ENCODE peak calls at places on chromosome 4, in six cellular contexts. P is NCI-H1694; J is stimulated activated CD8-positive, alpha-beta memory T cell treated with anti-CD3 and anti-CD28 coated beads, Interleukin-4, amount 100 ng/mL, for 24 hours; I is fibroblast of lung; E is lower lobe of right lung; M is T-helper 2 cell. T is an unnamed sample.

GRCh38 chr4:143773998-143774898 is 73.8 kb upstream of the FREM3 start:
- DNase-seq in P (peak; percentile 8), E (peak; percentile 49), I (peak; percentile 64), M (no peak), J (peak; percentile 11), T (no peak)

GRCh38 chr4:99679976-99680375 is 22.3 kb upstream of the C4orf54 start:
- DNase-seq in J (no peak), P (no peak), I (no peak), M (no peak), E (no peak), T (no peak)

GRCh38 chr4:38422850-38423249 is 241.1 kb upstream of the KLF3 start:
- DNase-seq in J (no peak), E (no peak), I (no peak), M (no peak), P (no peak), T (no peak)

GRCh38 chr4:55554453-55555030 is 7.8 kb upstream of the CLOCK start:
- DNase-seq in I (peak; percentile 80), P (no peak), E (no peak), J (no peak), M (no peak), T (no peak)

GRCh38 chr4:173505924-173506779 is 23.9 kb downstream of the HAND2 start:
- DNase-seq in E (no peak), I (peak; percentile 67), J (no peak), M (no peak), P (peak; percentile 23), T (no peak)

GRCh38 chr4:74267998-74268606 is 40.2 kb upstream of the EPGN start:
- DNase-seq in M (no peak), I (peak; percentile 63), E (no peak), J (no peak), P (no peak), T (no peak)

GRCh38 chr4:2714071-2714770 is 41.9 kb downstream of the TNIP2 start:
- DNase-seq in M (no peak), P (no peak), I (peak; percentile 53), E (no peak), J (peak; percentile 11), T (no peak)

GRCh38 chr4:125702406-125702805 is 387.7 kb downstream of the FAT4 start:
- DNase-seq in J (no peak), I (no peak), E (no peak), P (no peak), M (no peak), T (no peak)

GRCh38 chr4:155675709-155676429 is 9.2 kb downstream of the GUCY1A1 start:
- DNase-seq in P (no peak), J (no peak), M (no peak), E (no peak), I (no peak), T (no peak)

GRCh38 chr4:929970-930625 is 2.0 kb downstream of the GAK start:
- DNase-seq in J (no peak), E (no peak), P (no peak), M (no peak), I (peak; percentile 43), T (no peak)

GRCh38 chr4:113336556-113336955 is 287.1 kb downstream of the ANK2 start:
- DNase-seq in J (no peak), I (no peak), P (no peak), M (no peak), E (no peak), T (no peak)

GRCh38 chr4:147368948-147369347 is 111.9 kb upstream of the EDNRA start:
- DNase-seq in P (no peak), M (no peak), J (no peak), E (no peak), I (no peak), T (no peak)

GRCh38 chr4:167541286-167541685 is 307.0 kb upstream of the SPOCK3 start:
- DNase-seq in M (no peak), I (no peak), E (no peak), P (no peak), J (no peak), T (no peak)

GRCh38 chr4:43369036-43369594 is 476.6 kb downstream of the GRXCR1 start:
- DNase-seq in M (no peak), J (no peak), I (no peak), P (no peak), E (no peak), T (no peak)

GRCh38 chr4:37948542-37948941 is 11.7 kb upstream of the PTTG2 start:
- DNase-seq in P (no peak), M (no peak), J (no peak), E (no peak), I (no peak), T (no peak)

GRCh38 chr4:150402968-150403367 is 179.0 kb upstream of the MAB21L2 start:
- DNase-seq in P (peak; percentile 71), J (no peak), I (peak; percentile 3), M (no peak), E (peak; percentile 52), T (peak; percentile 67)

GRCh38 chr4:71860643-71861042 is 76.8 kb upstream of the GC start:
- DNase-seq in M (no peak), I (no peak), P (no peak), E (no peak), J (no peak), T (no peak)

GRCh38 chr4:133592591-133592990 is 443.5 kb downstream of the PCDH10 start:
- DNase-seq in M (no peak), I (no peak), P (no peak), J (no peak), E (no peak), T (no peak)

GRCh38 chr4:134200811-134201215 is 776 bp downstream of the PABPC4L start:
- DNase-seq in E (peak; percentile 32), J (no peak), P (no peak), I (no peak), M (no peak), T (no peak)

GRCh38 chr4:69718376-69719293 is 41.8 kb downstream of the SULT1B1 start:
- DNase-seq in P (no peak), M (no peak), E (no peak), J (no peak), I (peak; percentile 67), T (no peak)

GRCh38 chr4:53744446-53745160 is 153.3 kb upstream of the LNX1 start:
- DNase-seq in I (no peak), E (no peak), J (no peak), M (no peak), P (no peak), T (no peak)

GRCh38 chr4:82247171-82247570 is 126.6 kb downstream of the HNRNPD start:
- DNase-seq in E (no peak), P (no peak), I (no peak), M (no peak), J (no peak), T (no peak)

GRCh38 chr4:139452000-139452399 is 1.9 kb upstream of the RAB33B start:
- DNase-seq in M (no peak), I (no peak), P (no peak), J (no peak), E (no peak), T (no peak)

GRCh38 chr4:153522800-153523089 is 56.6 kb downstream of the TMEM131L start:
- DNase-seq in P (no peak), E (no peak), I (no peak), M (no peak), J (peak; percentile 36), T (no peak)

GRCh38 chr4:37671072-37671471 is 15.1 kb downstream of the RELL1 start:
- DNase-seq in I (no peak), M (no peak), P (no peak), J (no peak), E (no peak), T (no peak)

GRCh38 chr4:142353149-142353738 is 492.9 kb downstream of the INPP4B start:
- DNase-seq in I (peak; percentile 88), P (peak; percentile 11), J (no peak), E (no peak), M (no peak), T (peak; percentile 1)

T was measured in NCI-H2171.